ENCODE peak calls at places on chromosome 2, in eight cellular contexts. One of them, this sample, is unnamed.

GRCh38 chr2:180872256-180872655 is 108.1 kb upstream of the UBE2E3 start:
- DNase-seq in stomach: no peak
- DNase-seq in testis: no peak
- DNase-seq in adrenal gland: no peak
- DNase-seq in body of pancreas: no peak
- DNase-seq in breast epithelium: no peak
- DNase-seq in gastrocnemius medialis: no peak
- DNase-seq in tibial nerve: no peak
- DNase-seq in this sample: no peak

GRCh38 chr2:224366269-224366668 is 35.6 kb downstream of the FAM124B start:
- DNase-seq in gastrocnemius medialis: no peak
- DNase-seq in testis: no peak
- DNase-seq in breast epithelium: no peak
- DNase-seq in stomach: no peak
- DNase-seq in adrenal gland: no peak
- DNase-seq in tibial nerve: no peak
- DNase-seq in body of pancreas: no peak
- DNase-seq in this sample: no peak

GRCh38 chr2:136057802-136058140 is 60.2 kb downstream of the CXCR4 start:
- DNase-seq in adrenal gland: no peak
- DNase-seq in breast epithelium: no peak
- DNase-seq in testis: no peak
- DNase-seq in body of pancreas: no peak
- DNase-seq in tibial nerve: no peak
- DNase-seq in stomach: no peak
- DNase-seq in gastrocnemius medialis: no peak
- DNase-seq in this sample: no peak

GRCh38 chr2:163667064-163667887 is 68.5 kb downstream of the FIGN start:
- DNase-seq in tibial nerve: no peak
- DNase-seq in adrenal gland: peak; percentile 64
- DNase-seq in body of pancreas: no peak
- DNase-seq in breast epithelium: no peak
- DNase-seq in testis: peak; percentile 19
- DNase-seq in gastrocnemius medialis: no peak
- DNase-seq in stomach: no peak
- DNase-seq in this sample: no peak

GRCh38 chr2:101064868-101065549 is 62.9 kb downstream of the RPL31 start:
- DNase-seq in testis: no peak
- DNase-seq in adrenal gland: no peak
- DNase-seq in gastrocnemius medialis: no peak
- DNase-seq in tibial nerve: no peak
- DNase-seq in stomach: peak; percentile 40
- DNase-seq in breast epithelium: no peak
- DNase-seq in body of pancreas: peak; percentile 41
- DNase-seq in this sample: peak; percentile 61

GRCh38 chr2:48677450-48677849 is 59.8 kb downstream of the GTF2A1L start:
- DNase-seq in tibial nerve: no peak
- DNase-seq in adrenal gland: no peak
- DNase-seq in testis: no peak
- DNase-seq in stomach: no peak
- DNase-seq in body of pancreas: no peak
- DNase-seq in breast epithelium: no peak
- DNase-seq in gastrocnemius medialis: no peak
- DNase-seq in this sample: no peak

GRCh38 chr2:229408356-229408755 is 137.3 kb upstream of the PID1 start:
- DNase-seq in body of pancreas: peak; percentile 18
- DNase-seq in gastrocnemius medialis: no peak
- DNase-seq in stomach: peak; percentile 38
- DNase-seq in testis: peak; percentile 68
- DNase-seq in adrenal gland: peak; percentile 80
- DNase-seq in breast epithelium: no peak
- DNase-seq in tibial nerve: peak; percentile 57
- DNase-seq in this sample: peak; percentile 19

GRCh38 chr2:57947398-57947797 is 99.2 kb upstream of the VRK2 start:
- DNase-seq in gastrocnemius medialis: no peak
- DNase-seq in stomach: no peak
- DNase-seq in testis: no peak
- DNase-seq in adrenal gland: no peak
- DNase-seq in breast epithelium: no peak
- DNase-seq in body of pancreas: no peak
- DNase-seq in tibial nerve: no peak
- DNase-seq in this sample: no peak

GRCh38 chr2:79547568-79547967 is 34.7 kb downstream of the CTNNA2 start:
- DNase-seq in body of pancreas: no peak
- DNase-seq in stomach: no peak
- DNase-seq in tibial nerve: no peak
- DNase-seq in gastrocnemius medialis: no peak
- DNase-seq in adrenal gland: no peak
- DNase-seq in breast epithelium: no peak
- DNase-seq in testis: no peak
- DNase-seq in this sample: no peak

GRCh38 chr2:183207110-183207509 is 82.9 kb downstream of the NUP35 start:
- DNase-seq in adrenal gland: no peak
- DNase-seq in gastrocnemius medialis: no peak
- DNase-seq in breast epithelium: no peak
- DNase-seq in testis: no peak
- DNase-seq in stomach: no peak
- DNase-seq in body of pancreas: no peak
- DNase-seq in tibial nerve: no peak
- DNase-seq in this sample: no peak

GRCh38 chr2:38439807-38440300 is 62.8 kb upstream of the ATL2 start:
- DNase-seq in gastrocnemius medialis: no peak
- DNase-seq in body of pancreas: no peak
- DNase-seq in breast epithelium: no peak
- DNase-seq in tibial nerve: no peak
- DNase-seq in stomach: no peak
- DNase-seq in adrenal gland: no peak
- DNase-seq in testis: no peak
- DNase-seq in this sample: no peak

GRCh38 chr2:21694079-21694478 is 570.3 kb downstream of the TDRD15 start:
- DNase-seq in gastrocnemius medialis: no peak
- DNase-seq in breast epithelium: no peak
- DNase-seq in testis: no peak
- DNase-seq in body of pancreas: no peak
- DNase-seq in stomach: no peak
- DNase-seq in tibial nerve: no peak
- DNase-seq in adrenal gland: no peak
- DNase-seq in this sample: no peak

GRCh38 chr2:64812298-64812697 is 158.6 kb upstream of the SERTAD2 start:
- DNase-seq in body of pancreas: no peak
- DNase-seq in tibial nerve: no peak
- DNase-seq in breast epithelium: no peak
- DNase-seq in stomach: no peak
- DNase-seq in testis: no peak
- DNase-seq in gastrocnemius medialis: no peak
- DNase-seq in adrenal gland: no peak
- DNase-seq in this sample: no peak

GRCh38 chr2:48112911-48113687 is 206.8 kb upstream of the FBXO11 start:
- DNase-seq in stomach: no peak
- DNase-seq in testis: no peak
- DNase-seq in adrenal gland: no peak
- DNase-seq in body of pancreas: no peak
- DNase-seq in gastrocnemius medialis: no peak
- DNase-seq in tibial nerve: no peak
- DNase-seq in breast epithelium: no peak
- DNase-seq in this sample: no peak

GRCh38 chr2:69131983-69132675 is 119.2 kb downstream of the ANTXR1 start:
- DNase-seq in gastrocnemius medialis: no peak
- DNase-seq in body of pancreas: no peak
- DNase-seq in stomach: no peak
- DNase-seq in tibial nerve: no peak
- DNase-seq in adrenal gland: no peak
- DNase-seq in breast epithelium: no peak
- DNase-seq in testis: no peak
- DNase-seq in this sample: no peak

DNA sequence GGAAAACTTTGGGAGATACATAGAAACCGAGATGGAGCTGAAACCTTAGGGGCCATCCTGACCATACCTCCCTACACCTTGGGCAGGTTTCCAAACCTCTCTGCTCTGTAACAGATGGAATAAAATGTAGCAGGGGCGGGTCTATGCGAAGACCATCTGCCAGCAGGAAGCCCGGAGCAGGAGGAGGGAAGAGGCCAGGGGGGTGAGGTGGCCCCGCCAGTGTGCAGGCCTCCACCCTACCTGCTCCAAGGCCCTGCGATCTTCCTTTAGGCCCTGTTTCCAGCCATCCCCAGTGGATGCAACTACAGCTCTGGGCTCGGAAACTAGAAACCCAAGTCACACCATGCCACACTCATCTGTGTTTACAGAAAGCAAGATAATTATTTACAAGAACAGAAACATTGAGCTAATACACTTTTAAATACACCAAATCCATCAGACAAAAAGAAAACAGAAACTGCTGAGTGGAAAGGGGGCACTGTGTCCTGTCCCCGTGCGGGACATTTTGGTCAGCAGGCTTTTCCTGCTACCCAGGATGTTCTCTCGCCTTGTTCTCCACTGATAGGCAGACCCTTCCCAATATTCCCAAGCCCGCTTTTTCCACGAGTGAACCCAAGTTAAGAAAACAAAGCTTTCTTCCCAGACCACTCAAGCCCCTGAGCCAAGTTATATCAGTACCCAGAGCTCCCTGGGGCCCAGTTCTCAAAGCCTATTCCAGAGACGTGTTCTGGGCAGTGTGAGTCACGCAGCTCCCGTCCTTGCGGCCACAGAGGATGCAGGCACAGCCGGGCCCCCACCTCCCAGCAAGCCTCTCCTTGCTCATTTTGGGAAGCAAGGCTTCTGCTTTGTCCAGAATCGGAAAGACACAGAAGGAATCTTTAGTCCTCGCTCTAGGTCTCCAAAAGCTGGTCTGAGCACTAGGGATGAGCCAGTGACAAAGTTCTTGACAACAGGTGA is 17.3 kb downstream of the CIB4 start:
- DNase-seq in adrenal gland: peak; percentile 72
- DNase-seq in body of pancreas: peak; percentile 25
- DNase-seq in stomach: no peak
- DNase-seq in breast epithelium: no peak
- DNase-seq in tibial nerve: no peak
- DNase-seq in testis: peak; percentile 12
- DNase-seq in gastrocnemius medialis: no peak
- DNase-seq in this sample: no peak
- TF ChIP-seq POLR2A in adrenal gland: no peak
- TF ChIP-seq POLR2A in body of pancreas: no peak
- TF ChIP-seq POLR2A in stomach: no peak
- TF ChIP-seq POLR2A in breast epithelium: no peak
- TF ChIP-seq POLR2A in tibial nerve: no peak
- TF ChIP-seq POLR2A in testis: no peak
- TF ChIP-seq POLR2A in gastrocnemius medialis: no peak
- TF ChIP-seq POLR2A in this sample: no peak

DNA sequence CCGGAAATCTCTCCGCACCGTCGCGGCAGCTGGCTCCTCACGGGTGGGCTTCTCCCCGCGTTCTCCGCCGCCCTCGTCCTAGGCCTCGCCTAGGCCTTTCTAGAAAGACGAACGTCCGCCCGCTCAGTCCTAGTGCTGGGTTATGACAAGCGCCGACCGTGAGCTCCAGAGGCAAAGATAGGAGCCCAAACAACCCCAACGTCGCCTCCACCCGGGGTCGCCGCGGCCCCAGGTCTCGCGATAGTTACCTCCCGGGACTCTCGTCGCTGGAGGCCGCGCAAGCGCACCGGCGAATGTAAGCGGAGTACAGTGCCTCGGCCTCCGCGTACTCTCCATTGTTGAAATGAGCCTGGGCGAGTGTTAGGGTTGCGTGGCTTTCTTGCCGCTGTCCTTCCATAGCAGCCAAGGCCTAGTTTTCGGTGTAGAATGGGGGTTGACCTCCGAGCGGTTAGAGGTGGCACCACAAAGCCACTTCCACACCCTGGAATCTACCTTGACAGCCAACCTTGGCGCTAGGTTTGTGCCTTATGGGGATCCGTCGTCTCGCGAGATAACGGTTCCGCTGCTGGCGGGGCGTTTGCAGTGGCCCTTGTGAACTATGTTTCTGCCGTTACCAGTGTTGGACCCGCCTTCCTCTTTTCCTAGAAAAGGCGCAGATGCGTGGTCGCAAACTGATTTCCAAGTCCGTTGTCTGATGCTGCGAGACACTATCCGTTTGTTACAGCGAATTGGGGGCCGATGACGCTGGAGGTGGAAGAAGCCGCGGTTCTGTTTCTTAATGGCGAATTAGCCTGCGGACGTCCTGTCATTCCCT is at the start of gene TTC32:
- DNase-seq in tibial nerve: peak; percentile 86
- DNase-seq in testis: peak; percentile 94
- DNase-seq in breast epithelium: peak; percentile 92
- DNase-seq in adrenal gland: peak; percentile 97
- DNase-seq in body of pancreas: peak; percentile 94
- DNase-seq in gastrocnemius medialis: peak; percentile 88
- DNase-seq in stomach: peak; percentile 93
- DNase-seq in this sample: peak; percentile 90
- TF ChIP-seq POLR2A in tibial nerve: peak; percentile 77
- TF ChIP-seq POLR2A in testis: no peak
- TF ChIP-seq POLR2A in breast epithelium: peak; percentile 92
- TF ChIP-seq POLR2A in adrenal gland: peak; percentile 69
- TF ChIP-seq POLR2A in body of pancreas: peak; percentile 93
- TF ChIP-seq POLR2A in gastrocnemius medialis: peak; percentile 89
- TF ChIP-seq POLR2A in stomach: no peak
- TF ChIP-seq POLR2A in this sample: peak; percentile 77

DNA sequence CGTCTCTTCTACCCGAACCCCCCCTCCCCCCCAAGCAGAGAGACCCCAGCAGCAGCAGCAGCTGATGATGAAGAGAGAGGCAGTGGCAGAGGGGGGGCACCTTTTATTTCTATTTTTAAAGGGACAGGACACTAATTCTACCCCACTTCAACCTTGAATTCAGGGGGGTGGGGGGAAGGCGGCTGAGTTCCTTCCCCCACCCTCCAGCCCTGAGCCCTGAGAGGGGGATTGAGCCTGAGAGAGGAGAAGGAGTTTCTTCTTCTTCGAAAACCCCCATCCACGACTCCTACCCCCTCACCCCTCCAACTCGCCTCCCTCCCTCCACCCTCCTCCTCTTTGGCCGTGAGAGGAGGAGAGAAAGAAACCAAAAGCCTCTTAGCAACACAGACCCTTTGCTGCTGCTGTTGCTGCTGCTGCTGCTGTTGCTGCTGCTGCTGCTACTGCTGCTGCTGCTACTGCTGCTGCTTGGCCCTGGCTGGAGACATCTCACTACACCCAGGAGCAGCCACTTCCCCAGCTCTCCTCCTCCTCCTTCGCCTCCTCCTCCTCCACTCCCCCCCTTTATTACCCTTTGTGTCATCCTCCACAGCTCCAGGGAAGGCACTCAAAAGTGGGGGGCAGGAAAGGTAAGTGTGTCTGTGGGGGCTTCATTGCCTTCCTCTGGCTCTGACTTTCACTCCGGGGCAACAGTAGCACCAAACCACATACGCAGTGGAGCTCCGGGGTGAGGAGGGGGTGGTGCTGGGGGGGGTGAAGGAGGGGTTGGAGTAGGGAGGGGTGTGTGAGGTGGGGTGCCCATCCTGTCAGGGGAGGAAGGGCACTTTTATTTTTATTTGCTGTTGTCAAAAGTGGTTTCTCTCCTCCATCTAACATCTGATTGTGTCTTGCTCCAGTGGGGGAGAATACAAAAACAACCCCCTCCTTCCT is at the start of gene MBD5:
- DNase-seq in adrenal gland: peak; percentile 77
- DNase-seq in stomach: peak; percentile 37
- DNase-seq in tibial nerve: no peak
- DNase-seq in gastrocnemius medialis: peak; percentile 2
- DNase-seq in body of pancreas: peak; percentile 45
- DNase-seq in breast epithelium: peak; percentile 51
- DNase-seq in testis: peak; percentile 51
- DNase-seq in this sample: peak; percentile 59
- TF ChIP-seq POLR2A in adrenal gland: peak; percentile 9
- TF ChIP-seq POLR2A in stomach: no peak
- TF ChIP-seq POLR2A in tibial nerve: no peak
- TF ChIP-seq POLR2A in gastrocnemius medialis: no peak
- TF ChIP-seq POLR2A in body of pancreas: peak; percentile 48
- TF ChIP-seq POLR2A in breast epithelium: no peak
- TF ChIP-seq POLR2A in testis: no peak
- TF ChIP-seq POLR2A in this sample: no peak

GRCh38 chr2:149038442-149039212 is at the start of gene LYPD6B:
- DNase-seq in body of pancreas: peak; percentile 77
- DNase-seq in gastrocnemius medialis: no peak
- DNase-seq in testis: peak; percentile 52
- DNase-seq in breast epithelium: peak; percentile 64
- DNase-seq in stomach: peak; percentile 87
- DNase-seq in adrenal gland: no peak
- DNase-seq in tibial nerve: no peak
- DNase-seq in this sample: peak; percentile 36
- TF ChIP-seq POLR2A in body of pancreas: peak; percentile 23
- TF ChIP-seq POLR2A in gastrocnemius medialis: no peak
- TF ChIP-seq POLR2A in testis: no peak
- TF ChIP-seq POLR2A in breast epithelium: no peak
- TF ChIP-seq POLR2A in stomach: no peak
- TF ChIP-seq POLR2A in adrenal gland: no peak
- TF ChIP-seq POLR2A in tibial nerve: no peak
- TF ChIP-seq POLR2A in this sample: no peak